ENCODE peak calls at places on chromosomes 6 and 20, in six cellular contexts. K is HCT116, C is WERI-Rb-1, T is heart right ventricle, R is right atrium auricular region, X is ascending aorta. P is an unnamed sample. For H3K27me3, the result is how much of the 10 kb centered on the place peaks cover.

GRCh38 chr20:35329435-35330139 is 37.4 kb upstream of the FAM83C start:
- DNase-seq in K (no peak), C (peak), T (no peak), R (no peak), X (no peak), P (no peak)

GRCh38 chr6:122818866-122819265 is 29.8 kb downstream of the SMPDL3A start:
- DNase-seq in K (no peak), C (no peak), T (no peak), R (no peak), X (no peak), P (no peak)

GRCh38 chr6:35534396-35535170 is 21.9 kb upstream of the TULP1 start:
- DNase-seq in K (no peak), C (peak), T (no peak), R (no peak), X (no peak), P (no peak)

GRCh38 chr6:100300221-100300736 is 164.4 kb downstream of the SIM1 start:
- DNase-seq in K (peak), C (no peak), T (no peak), R (no peak), X (no peak), P (peak)

GRCh38 chr6:13268914-13269532 is 59.3 kb downstream of the TBC1D7 start:
- DNase-seq in K (no peak), C (no peak), T (no peak), R (no peak), X (no peak), P (peak)

GRCh38 chr20:49452011-49452482 is 30.4 kb downstream of the KCNB1 start:
- DNase-seq in K (no peak), C (no peak), T (peak), R (no peak), X (no peak), P (no peak)

GRCh38 chr6:159892053-159892452 is 1.3 kb downstream of the MAS1 start:
- DNase-seq in K (no peak), C (peak), T (no peak), R (no peak), X (no peak), P (no peak)

GRCh38 chr6:41917528-41917927 is 3.4 kb downstream of the MED20 start:
- DNase-seq in K (peak), C (no peak), T (no peak), R (no peak), X (no peak), P (peak)

GRCh38 chr20:14234666-14235295 is 102.6 kb downstream of the FLRT3 start:
- DNase-seq in K (no peak), C (no peak), T (no peak), R (no peak), X (no peak), P (no peak)

DNA sequence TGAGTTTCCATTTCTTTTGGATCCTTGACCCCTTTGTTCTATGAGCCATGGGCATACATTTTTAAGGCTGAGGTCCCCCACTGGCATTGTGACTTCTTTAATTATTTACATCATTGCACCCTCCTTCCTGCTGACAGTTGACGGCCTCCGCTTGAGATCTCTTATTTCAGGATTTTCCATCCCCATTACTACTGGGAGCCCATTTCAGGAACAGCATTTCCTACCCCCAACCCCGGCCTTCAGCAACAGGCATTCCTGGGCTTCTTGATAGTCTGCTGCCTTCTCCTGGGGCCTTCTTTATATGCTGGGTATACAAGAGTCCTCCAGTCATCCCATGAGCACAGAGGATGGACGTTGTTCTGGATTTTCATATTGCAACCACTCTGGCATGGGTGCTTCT is 3.8 kb downstream of the ULBP1 start:
- DNase-seq in K (no peak), C (no peak), T (no peak), R (peak), X (no peak), P (no peak)
- H3K27me3 ChIP-seq in K (under half), C (under half), T (half or more), R (under half), X (under half), P (under half)

GRCh38 chr20:30167540-30167939 is 1089.9 kb upstream of the DEFB115 start:
- DNase-seq in K (no peak), C (no peak), T (no peak), R (no peak), X (no peak), P (no peak)

GRCh38 chr20:30168800-30169138 is 1088.7 kb upstream of the DEFB115 start:
- DNase-seq in K (no peak), C (no peak), T (no peak), R (no peak), X (no peak), P (no peak)

DNA sequence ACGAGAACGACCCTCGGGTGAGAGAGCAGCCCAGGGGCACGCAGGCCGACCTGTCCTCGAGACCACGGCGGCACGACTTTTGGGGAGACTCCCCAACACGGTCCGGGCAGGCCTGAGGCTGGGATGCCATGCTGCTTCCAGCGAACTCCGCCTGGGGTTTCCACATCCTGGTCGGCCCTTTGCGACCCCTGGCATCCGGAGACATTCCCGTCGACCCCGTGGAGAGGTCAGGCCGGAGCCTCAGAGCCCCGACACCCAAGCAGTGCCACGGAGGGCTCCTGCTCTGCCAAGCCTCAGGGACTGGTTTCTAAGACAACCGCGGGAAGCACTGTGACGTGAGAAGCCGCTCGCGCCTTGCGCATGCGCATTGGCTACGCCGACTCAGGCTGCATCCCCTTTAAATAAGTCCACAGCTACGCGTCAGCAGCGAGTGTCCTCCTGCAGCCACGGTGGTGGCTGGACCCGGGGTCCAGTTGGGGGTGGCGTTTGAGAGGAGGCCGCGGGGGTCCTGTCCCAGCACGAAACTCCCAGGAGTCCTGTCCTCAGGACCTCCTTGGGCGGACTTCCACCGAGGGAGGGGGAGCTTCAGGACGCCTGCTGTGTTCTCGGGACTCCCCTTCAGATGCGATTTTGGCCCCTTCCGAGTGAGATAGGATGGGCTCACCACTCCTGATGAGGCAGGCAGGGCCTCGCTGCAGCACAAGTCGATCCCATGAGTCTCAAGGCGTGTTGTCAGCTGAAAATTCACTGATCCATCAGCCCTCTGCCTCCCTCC is 1089.3 kb upstream of the DEFB115 start:
- DNase-seq in K (no peak), C (no peak), T (peak), R (no peak), X (no peak), P (no peak)
- H3K27me3 ChIP-seq in K (under half), C (under half), T (under half), R (under half), X (under half), P (under half)

DNA sequence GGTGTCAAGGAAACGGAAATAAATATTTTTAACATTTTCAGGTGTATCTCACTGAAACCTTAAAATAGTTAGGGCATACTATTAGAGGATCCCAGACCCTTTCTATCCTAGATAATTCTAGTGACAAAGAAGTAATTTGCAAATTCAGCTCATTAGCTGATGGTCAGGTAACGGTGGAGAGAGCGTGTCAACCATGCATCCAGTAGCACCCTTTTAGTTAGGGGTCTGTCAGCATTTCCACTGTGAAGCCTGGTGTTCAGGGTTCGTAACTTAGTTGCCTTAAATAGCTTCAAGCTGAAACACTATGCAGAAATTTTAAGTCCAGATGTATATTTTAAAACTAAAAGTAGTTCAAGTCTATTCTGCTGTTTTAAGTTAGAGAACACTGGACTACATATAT is 48.5 kb upstream of the SUPT3H start:
- DNase-seq in K (no peak), C (no peak), T (no peak), R (no peak), X (no peak), P (no peak)
- H3K27me3 ChIP-seq in K (under half), C (under half), T (under half), R (under half), X (under half), P (under half)

DNA sequence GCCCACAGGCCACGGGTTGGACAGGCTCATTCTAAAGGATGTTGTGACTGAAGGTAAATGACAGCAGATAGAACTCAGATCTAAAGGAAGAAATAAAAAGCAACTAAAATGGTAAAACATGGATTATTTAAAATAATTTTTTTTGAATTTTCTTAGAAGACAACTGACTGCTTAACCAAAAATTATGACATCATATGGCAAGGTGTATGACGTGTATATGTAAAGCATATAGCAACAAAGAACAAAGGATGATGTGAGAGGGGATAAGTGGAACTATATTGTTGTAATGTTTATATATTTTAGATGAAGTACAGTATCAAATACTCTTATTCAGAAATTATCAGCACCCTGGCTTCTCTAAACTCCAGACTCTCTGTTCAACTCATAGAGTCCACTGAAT is 38.6 kb downstream of the NPEPL1 start:
- DNase-seq in K (no peak), C (no peak), T (no peak), R (no peak), X (no peak), P (no peak)
- H3K27me3 ChIP-seq in K (under half), C (under half), T (under half), R (under half), X (under half), P (under half)

GRCh38 chr6:157232161-157232895 is 91.0 kb downstream of the TMEM242 start:
- DNase-seq in K (no peak), C (no peak), T (no peak), R (peak), X (peak), P (no peak)

GRCh38 chr6:157235600-157236039 is 87.7 kb downstream of the TMEM242 start:
- DNase-seq in K (no peak), C (no peak), T (peak), R (peak), X (peak), P (no peak)

GRCh38 chr6:157230971-157231370 is 92.3 kb downstream of the TMEM242 start:
- DNase-seq in K (no peak), C (no peak), T (no peak), R (no peak), X (peak), P (no peak)

GRCh38 chr6:157233686-157234085 is 89.6 kb downstream of the TMEM242 start:
- DNase-seq in K (no peak), C (no peak), T (no peak), R (no peak), X (peak), P (no peak)

GRCh38 chr6:157233156-157233555 is 90.2 kb downstream of the TMEM242 start:
- DNase-seq in K (no peak), C (no peak), T (no peak), R (no peak), X (no peak), P (no peak)
- H3K27me3 ChIP-seq in K (under half), C (under half), T (under half), R (under half), X (under half), P (under half)